ENCODE peak calls at places on chromosomes 1 and 21, in ten cellular contexts. K, O, S, V, Q, J, D, I, P and H are unnamed samples.

GRCh38 chr1:19439464-19440171 is 45.7 kb downstream of the CAPZB start:
- DNase-seq in K (no peak), O (no peak), S (no peak), V (no peak), Q (no peak), J (peak; percentile 76), D (peak; percentile 59), I (peak; percentile 76), P (no peak), H (no peak)

GRCh38 chr1:116432655-116433282 is 59.7 kb downstream of the ATP1A1 start:
- DNase-seq in K (no peak), O (no peak), S (no peak), V (no peak), Q (no peak), J (no peak), D (no peak), I (no peak), P (no peak), H (no peak)

GRCh38 chr1:182015360-182015759 is 46.2 kb downstream of the ZNF648 start:
- DNase-seq in K (no peak), O (no peak), S (no peak), V (no peak), Q (no peak), J (no peak), D (no peak), I (no peak), P (no peak), H (no peak)

GRCh38 chr21:28152729-28153128 is 839.9 kb downstream of the LTN1 start:
- DNase-seq in K (no peak), O (no peak), S (no peak), V (no peak), Q (no peak), J (no peak), D (no peak), I (no peak), P (no peak), H (no peak)

GRCh38 chr1:44089371-44090070 is 29.1 kb upstream of the KLF17 start:
- DNase-seq in K (no peak), O (no peak), S (peak; percentile 43), V (no peak), Q (no peak), J (peak; percentile 88), D (peak; percentile 5), I (no peak), P (no peak), H (no peak)

GRCh38 chr1:221394011-221394544 is 347.8 kb downstream of the DUSP10 start:
- DNase-seq in K (no peak), O (no peak), S (peak; percentile 51), V (peak; percentile 17), Q (no peak), J (peak; percentile 95), D (no peak), I (no peak), P (no peak), H (no peak)

GRCh38 chr21:33975548-33976081 is 60.0 kb upstream of the ATP5PO start:
- DNase-seq in K (peak; percentile 64), O (no peak), S (peak; percentile 67), V (peak; percentile 61), Q (peak; percentile 66), J (peak; percentile 30), D (peak; percentile 87), I (no peak), P (peak; percentile 32), H (peak; percentile 56)

GRCh38 chr1:67214420-67215174 is 48.3 kb downstream of the IL23R start:
- DNase-seq in K (no peak), O (no peak), S (peak; percentile 21), V (peak; percentile 11), Q (peak; percentile 36), J (peak; percentile 38), D (peak; percentile 79), I (no peak), P (peak; percentile 33), H (no peak)

GRCh38 chr1:160838876-160839275 is 23.8 kb downstream of the CD244 start:
- DNase-seq in K (peak; percentile 53), O (no peak), S (no peak), V (no peak), Q (no peak), J (no peak), D (peak; percentile 45), I (no peak), P (no peak), H (no peak)

GRCh38 chr1:19091539-19091938 is 118.5 kb downstream of the UBR4 start:
- DNase-seq in K (no peak), O (no peak), S (no peak), V (no peak), Q (no peak), J (no peak), D (no peak), I (no peak), P (no peak), H (no peak)

GRCh38 chr1:180586671-180587155 is 27.9 kb downstream of the OVAAL start:
- DNase-seq in K (no peak), O (peak; percentile 78), S (peak; percentile 44), V (peak; percentile 49), Q (no peak), J (peak; percentile 14), D (no peak), I (no peak), P (no peak), H (no peak)

GRCh38 chr1:183137782-183138181 is 48.3 kb upstream of the LAMC2 start:
- DNase-seq in K (no peak), O (no peak), S (no peak), V (no peak), Q (no peak), J (no peak), D (no peak), I (no peak), P (no peak), H (no peak)